ENCODE peak calls at places on chromosomes 5 and 9, in eight cellular contexts. Z is kidney epithelial cell, F is MM.1S, R is WERI-Rb-1, E is B cell, Y is ascending aorta, X is progenitor cell of endocrine pancreas, D is HFFc6. V is an unnamed sample.

GRCh38 chr5:151093476-151093889 is 12.6 kb upstream of the TNIP1 start:
- DNase-seq in Z (peak), D (peak), X (no peak), E (no peak), R (no peak), F (peak), Y (no peak), V (no peak)

GRCh38 chr5:40906351-40906751 is 2.9 kb upstream of the C7 start:
- DNase-seq in E (no peak), R (no peak), D (no peak), F (no peak), X (no peak), Y (no peak), Z (peak), V (no peak)

GRCh38 chr9:94860678-94861588 is 134.4 kb downstream of the AOPEP start:
- DNase-seq in X (no peak), E (peak), R (no peak), Z (no peak), Y (peak), D (peak), F (peak), V (no peak)

GRCh38 chr9:72396247-72397091 is 31.5 kb upstream of the ZFAND5 start:
- DNase-seq in X (no peak), F (no peak), Y (no peak), R (no peak), E (no peak), D (peak), Z (peak), V (no peak)

GRCh38 chr5:24475101-24475500 is 169.7 kb downstream of the CDH10 start:
- DNase-seq in Z (no peak), X (no peak), E (no peak), D (no peak), Y (no peak), F (no peak), R (no peak), V (no peak)

GRCh38 chr9:113359385-113359784 is 10.0 kb downstream of the BSPRY start:
- DNase-seq in D (no peak), Z (no peak), R (no peak), F (no peak), Y (no peak), E (no peak), X (no peak), V (no peak)

GRCh38 chr5:9686211-9686610 is 56.1 kb upstream of the TAS2R1 start:
- DNase-seq in X (no peak), Y (no peak), F (no peak), D (peak), Z (peak), E (no peak), R (no peak), V (no peak)

GRCh38 chr9:1366300-1366699 is 316.1 kb downstream of the DMRT2 start:
- DNase-seq in R (no peak), D (no peak), X (no peak), Z (no peak), Y (no peak), E (no peak), F (peak), V (no peak)

GRCh38 chr9:78713746-78714405 is 417.0 kb downstream of the PSAT1 start:
- DNase-seq in Z (no peak), Y (no peak), R (no peak), F (peak), E (no peak), D (peak), X (no peak), V (no peak)

GRCh38 chr9:106697390-106697789 is 165.6 kb upstream of the ZNF462 start:
- DNase-seq in D (no peak), E (no peak), Y (no peak), Z (no peak), X (no peak), R (no peak), F (no peak), V (no peak)

GRCh38 chr9:87878930-87879603 is 3.6 kb upstream of the SPATA31E1 start:
- DNase-seq in Z (peak), D (peak), Y (no peak), R (no peak), F (no peak), E (no peak), X (no peak), V (no peak)

GRCh38 chr5:36606437-36607113 is at the start of gene SLC1A3:
- DNase-seq in R (peak), Z (peak), E (no peak), X (peak), D (peak), F (peak), Y (no peak), V (no peak)

GRCh38 chr5:135462304-135462703 is 10.2 kb upstream of the TIFAB start:
- DNase-seq in D (no peak), E (no peak), Y (no peak), X (peak), R (peak), F (peak), Z (no peak), V (peak)

GRCh38 chr9:130100681-130101080 is 47.0 kb downstream of the GPR107 start:
- DNase-seq in D (no peak), R (no peak), Z (no peak), X (no peak), Y (no peak), E (no peak), F (no peak), V (no peak)

GRCh38 chr9:116842658-116843057 is 155.6 kb downstream of the TRIM32 start:
- DNase-seq in Y (no peak), F (no peak), R (peak), E (no peak), Z (no peak), D (no peak), X (no peak), V (no peak)

GRCh38 chr5:77356740-77357139 is 135.4 kb downstream of the WDR41 start:
- DNase-seq in R (no peak), E (no peak), Z (peak), X (no peak), Y (no peak), F (no peak), D (peak), V (no peak)

GRCh38 chr5:94830520-94830919 is 212.1 kb downstream of the SLF1 start:
- DNase-seq in E (no peak), F (peak), X (no peak), Z (no peak), D (no peak), Y (no peak), R (no peak), V (no peak)

DNA sequence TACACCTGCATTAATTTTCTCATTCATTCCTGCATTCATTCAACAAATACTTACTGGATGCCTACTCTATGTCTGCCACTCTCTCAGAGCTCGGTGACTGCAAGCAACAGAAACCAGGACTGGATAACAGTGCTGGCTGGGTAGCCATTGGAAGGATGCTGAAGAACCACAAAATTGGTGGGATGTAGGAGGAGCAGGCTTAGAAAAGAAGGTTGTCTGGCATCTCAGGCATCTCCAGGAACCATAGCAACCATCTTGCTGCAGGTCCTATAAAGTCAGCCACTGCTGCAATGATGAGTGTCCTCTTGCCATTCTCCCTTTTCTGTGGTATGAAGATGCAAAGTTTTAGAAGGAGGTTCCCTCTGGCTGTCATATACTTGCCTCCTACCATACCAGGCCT is 168.6 kb downstream of the FGF18 start:
- DNase-seq in E (no peak), F (no peak), D (no peak), Y (no peak), Z (no peak), R (no peak), X (no peak), V (no peak)
- TF ChIP-seq CTCF in E (no peak), F (no peak), D (no peak), Y (no peak), Z (no peak), R (no peak), X (no peak), V (no peak)

DNA sequence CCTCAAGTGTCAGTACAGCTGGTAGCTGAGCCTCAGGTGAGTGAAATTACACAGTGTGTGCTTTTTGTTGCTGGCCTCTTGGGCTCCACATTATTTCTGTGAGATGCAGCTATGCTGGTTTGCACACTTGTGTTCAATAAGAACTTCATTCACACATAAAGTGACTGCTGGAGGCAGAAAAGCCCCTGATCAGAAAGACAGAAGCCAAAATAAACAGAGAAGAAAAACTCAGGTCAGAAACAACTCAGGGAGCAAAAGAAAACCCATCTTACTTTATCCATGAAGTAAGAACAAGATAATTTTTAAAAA is 15.1 kb downstream of the PNPLA7 start:
- DNase-seq in E (no peak), D (no peak), Y (no peak), X (no peak), R (no peak), Z (no peak), F (no peak), V (no peak)
- TF ChIP-seq CTCF in E (peak), D (peak), Y (no peak), X (no peak), R (no peak), Z (no peak), F (no peak), V (no peak)

GRCh38 chr5:17216974-17217325 is 481 bp upstream of the BASP1 start:
- DNase-seq in F (no peak), D (no peak), Z (no peak), E (no peak), R (peak), Y (no peak), X (peak), V (no peak)
- TF ChIP-seq CTCF in F (no peak), D (no peak), Z (no peak), E (no peak), R (no peak), Y (no peak), X (no peak), V (no peak)

DNA sequence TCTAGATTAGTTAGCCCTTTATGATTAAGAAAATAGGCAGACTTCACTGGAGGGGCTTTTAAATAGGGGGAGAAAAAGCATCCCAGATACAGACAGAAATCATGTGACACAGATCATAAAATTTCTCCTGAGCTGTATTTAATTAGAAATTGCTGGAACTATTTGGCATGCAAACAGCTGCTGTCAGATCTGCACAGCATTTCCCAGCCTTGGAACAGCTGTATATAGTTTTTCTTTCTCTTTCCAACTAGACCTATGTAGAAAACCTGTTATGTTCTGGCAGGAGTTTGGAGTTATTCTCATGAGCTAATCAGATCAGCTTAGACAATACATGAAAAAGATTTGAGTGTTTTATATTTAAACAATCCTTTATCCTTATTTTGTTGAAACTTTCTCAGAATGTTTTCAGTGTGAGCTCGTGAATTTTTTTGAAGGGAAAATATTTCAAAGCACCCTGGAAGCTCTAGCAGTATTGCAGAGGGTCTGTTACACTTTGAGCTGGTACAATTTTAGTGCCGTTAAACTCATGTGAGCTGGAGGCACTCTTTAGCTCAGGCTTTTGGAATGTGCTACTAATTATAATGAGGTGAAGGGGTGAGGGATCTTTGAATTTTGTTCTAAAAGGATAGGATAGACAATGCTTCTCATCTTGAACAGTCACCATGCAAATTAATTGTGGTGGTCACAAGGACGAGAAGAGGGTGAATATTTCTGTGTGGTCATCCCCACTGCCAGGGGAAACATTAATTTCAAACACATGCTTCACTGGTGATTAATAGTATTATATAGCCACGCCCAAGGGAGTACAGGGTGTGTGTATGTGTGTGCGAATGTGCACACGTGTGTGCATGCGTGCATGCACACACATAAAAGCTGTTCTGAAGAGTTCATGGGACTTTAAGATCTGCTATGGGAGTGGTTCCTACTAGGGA is 239.4 kb upstream of the FBXL7 start:
- DNase-seq in E (no peak), Z (no peak), D (no peak), R (no peak), Y (no peak), F (no peak), X (no peak), V (no peak)
- TF ChIP-seq CTCF in E (no peak), Z (no peak), D (no peak), R (no peak), Y (no peak), F (no peak), X (no peak), V (no peak)

DNA sequence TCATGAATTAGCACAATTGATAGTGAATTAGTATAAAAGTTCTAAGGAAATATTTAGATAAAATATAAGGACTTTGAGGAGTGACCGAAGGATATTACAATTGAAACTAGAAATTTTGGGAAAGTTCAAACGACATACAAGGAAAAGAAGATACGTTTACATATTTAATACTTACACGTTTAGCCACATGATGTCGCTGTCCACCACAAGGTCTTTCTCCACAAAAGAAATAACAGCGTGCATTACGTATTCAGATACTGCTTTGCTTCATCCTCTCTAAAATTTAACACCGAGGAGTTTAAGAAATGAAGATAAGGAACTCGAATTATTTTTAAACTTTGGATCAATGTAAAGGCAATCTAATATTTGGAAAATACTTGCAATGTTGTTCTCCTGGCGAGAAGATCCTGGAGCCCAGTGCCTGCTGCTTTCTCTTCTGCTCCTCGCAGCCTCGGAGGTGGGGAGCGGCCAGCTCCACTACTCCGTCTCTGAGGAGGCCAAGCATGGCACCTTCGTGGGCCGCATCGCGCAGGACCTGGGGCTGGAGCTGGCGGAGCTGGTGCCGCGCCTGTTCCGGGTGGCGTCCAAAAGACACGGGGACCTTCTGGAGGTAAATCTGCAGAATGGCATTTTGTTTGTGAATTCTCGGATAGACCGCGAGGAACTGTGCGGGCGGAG is at the start of gene PCDHA3:
- DNase-seq in Y (no peak), Z (no peak), D (no peak), R (no peak), X (no peak), E (no peak), F (no peak), V (no peak)
- TF ChIP-seq CTCF in Y (peak), Z (no peak), D (peak), R (peak), X (no peak), E (no peak), F (peak), V (no peak)

GRCh38 chr5:176391479-176391878 is 2.9 kb downstream of the HIGD2A start:
- DNase-seq in Y (no peak), X (no peak), D (no peak), Z (no peak), F (no peak), E (no peak), R (no peak), V (no peak)
- TF ChIP-seq CTCF in Y (no peak), X (no peak), D (peak), Z (no peak), F (no peak), E (no peak), R (peak), V (no peak)

DNA sequence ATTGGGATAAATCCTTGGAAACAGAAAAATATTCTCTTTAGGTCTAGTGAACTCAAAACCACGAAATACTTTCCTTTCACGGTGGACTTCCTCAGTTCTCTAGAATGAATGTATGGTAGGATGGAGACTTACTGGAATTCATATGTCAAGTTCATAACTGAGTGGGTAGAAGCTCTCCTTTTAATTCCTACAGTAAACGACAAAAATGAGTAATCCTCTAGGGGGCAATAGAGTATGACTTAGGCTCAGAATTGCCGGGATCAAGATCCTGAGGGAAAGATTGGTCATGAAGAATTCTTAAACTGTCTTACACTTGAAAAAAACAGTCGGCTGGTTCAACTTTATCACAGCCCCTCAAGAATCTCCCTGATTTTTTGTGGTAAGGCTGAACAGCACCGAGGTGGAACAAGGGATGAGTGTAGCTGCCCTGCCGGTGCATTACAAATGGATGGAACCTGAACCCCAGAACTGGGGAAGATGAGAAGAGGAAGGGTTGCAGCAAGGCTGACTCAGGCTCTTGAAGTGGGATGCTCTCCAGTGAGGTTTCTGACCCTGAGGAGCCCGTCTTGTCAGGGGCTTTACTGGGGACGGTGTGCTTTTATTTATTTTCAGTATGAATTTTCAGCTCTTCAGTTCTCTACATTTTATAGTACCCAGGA is 14.0 kb upstream of the LOX start:
- DNase-seq in R (no peak), F (no peak), Y (no peak), Z (no peak), X (no peak), E (no peak), D (peak), V (no peak)
- TF ChIP-seq CTCF in R (peak), F (peak), Y (peak), Z (peak), X (peak), E (no peak), D (peak), V (peak)

DNA sequence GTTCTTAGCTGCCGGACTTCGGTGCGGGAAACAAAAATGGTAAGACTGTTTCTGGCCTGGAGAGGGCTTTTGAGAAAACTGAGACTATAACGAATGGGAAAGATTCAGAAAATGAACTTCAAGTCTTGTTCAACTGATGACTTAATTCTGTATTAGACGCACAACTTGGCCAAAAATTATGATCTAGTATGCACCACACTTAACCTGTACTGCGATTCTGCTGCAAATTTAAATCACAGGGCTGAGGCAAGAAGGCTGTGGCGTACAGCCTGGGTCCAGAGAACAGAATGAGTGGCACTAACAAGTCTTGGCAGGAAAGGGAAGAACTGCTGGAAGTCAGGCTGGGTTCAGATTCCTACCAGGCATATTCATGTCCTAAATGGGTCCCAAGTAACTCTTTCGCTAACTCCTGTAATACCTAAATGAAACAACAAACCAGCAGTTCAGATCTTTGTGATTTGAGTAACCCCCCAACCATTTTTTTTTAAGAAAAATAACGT is 781 bp upstream of the COL23A1 start:
- DNase-seq in Y (no peak), Z (no peak), F (no peak), D (no peak), E (no peak), X (no peak), R (no peak), V (no peak)
- TF ChIP-seq CTCF in Y (no peak), Z (no peak), F (no peak), D (no peak), E (peak), X (no peak), R (no peak), V (no peak)

GRCh38 chr9:91678807-91679206 is 255.2 kb upstream of the NFIL3 start:
- DNase-seq in X (no peak), R (no peak), Y (no peak), D (no peak), Z (no peak), F (no peak), E (no peak), V (no peak)

GRCh38 chr9:91677822-91678221 is 254.2 kb upstream of the NFIL3 start:
- DNase-seq in R (no peak), Y (no peak), Z (no peak), E (no peak), F (no peak), D (no peak), X (no peak), V (no peak)

GRCh38 chr9:91680129-91680528 is 256.5 kb upstream of the NFIL3 start:
- DNase-seq in R (no peak), Y (no peak), E (no peak), D (no peak), F (no peak), X (no peak), Z (no peak), V (no peak)

GRCh38 chr9:91677354-91677753 is 253.7 kb upstream of the NFIL3 start:
- DNase-seq in Y (no peak), E (no peak), R (no peak), X (no peak), Z (no peak), D (no peak), F (no peak), V (no peak)

GRCh38 chr9:91676042-91676441 is 252.4 kb upstream of the NFIL3 start:
- DNase-seq in E (no peak), D (peak), F (peak), Z (no peak), Y (no peak), R (peak), X (no peak), V (no peak)
- TF ChIP-seq CTCF in E (no peak), D (peak), F (peak), Z (no peak), Y (no peak), R (peak), X (peak), V (peak)

DNA sequence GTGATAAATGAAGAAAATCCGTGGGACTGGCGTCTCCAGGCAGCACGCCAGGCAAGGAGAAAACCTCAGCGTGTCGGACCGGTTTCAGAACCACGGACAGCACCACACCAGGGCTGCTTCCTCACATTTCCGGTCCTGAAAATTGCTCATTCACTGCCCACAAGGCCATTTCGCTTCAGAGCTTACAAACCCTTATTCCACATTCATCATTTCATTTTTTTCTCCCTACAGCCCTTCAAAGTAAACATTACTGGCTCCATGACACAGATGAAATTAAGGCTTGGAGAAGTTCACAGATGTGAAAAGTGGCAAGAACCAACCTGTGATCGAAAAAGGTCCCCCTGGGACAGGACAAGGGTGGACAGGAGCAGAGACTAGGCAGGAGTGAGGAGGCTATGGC is 1.5 kb upstream of the GPRIN1 start:
- DNase-seq in E (no peak), X (peak), F (peak), Z (peak), D (peak), Y (no peak), R (no peak), V (no peak)
- TF ChIP-seq CTCF in E (no peak), X (no peak), F (no peak), Z (no peak), D (no peak), Y (no peak), R (no peak), V (no peak)

V was measured in D721Med.